ENCODE peak calls at places on chromosomes 1 and 21, in four cellular contexts. N is GM12878, U is transverse colon, R is tibial nerve. D is an unnamed sample.

GRCh38 chr1:18448889-18449288 is 31.8 kb upstream of the KLHDC7A start:
- DNase-seq in N (no peak), R (no peak), U (no peak), D (no peak)

GRCh38 chr1:206704239-206704638 is 19.5 kb downstream of the MAPKAPK2 start:
- DNase-seq in R (no peak), N (no peak), U (no peak), D (no peak)

GRCh38 chr1:244876228-244876910 is 12.0 kb upstream of the HNRNPU start:
- DNase-seq in R (no peak), N (no peak), U (no peak), D (no peak)

GRCh38 chr1:91501527-91501859 is 842 bp downstream of the CDC7 start:
- DNase-seq in N (no peak), U (no peak), R (no peak), D (no peak)

GRCh38 chr1:36511804-36512798 is 29.4 kb upstream of the CSF3R start:
- DNase-seq in N (no peak), R (no peak), U (no peak), D (no peak)

GRCh38 chr1:178713270-178713669 is 11.8 kb upstream of the RALGPS2 start:
- DNase-seq in U (no peak), N (no peak), R (no peak), D (no peak)

GRCh38 chr1:211236633-211237321 is 22.4 kb upstream of the RCOR3 start:
- DNase-seq in U (no peak), R (no peak), N (no peak), D (no peak)

GRCh38 chr21:34812510-34813265 is 143.9 kb downstream of the CLIC6 start:
- DNase-seq in N (no peak), R (no peak), U (no peak), D (no peak)

GRCh38 chr1:109229531-109230127 is 15.9 kb downstream of the SARS1 start:
- DNase-seq in U (no peak), R (no peak), N (no peak), D (no peak)

GRCh38 chr21:38848187-38848609 is 42.5 kb downstream of the ETS2 start:
- DNase-seq in R (no peak), U (no peak), N (no peak), D (peak; percentile 41)

GRCh38 chr1:114369930-114370329 is 141.1 kb downstream of the TRIM33 start:
- DNase-seq in N (no peak), U (no peak), R (no peak), D (no peak)

GRCh38 chr1:53110370-53111072 is 31.9 kb downstream of the SLC1A7 start:
- DNase-seq in U (no peak), R (no peak), N (no peak), D (no peak)

GRCh38 chr1:119061700-119062099 is 73.6 kb upstream of the TBX15 start:
- DNase-seq in N (no peak), R (no peak), U (no peak), D (no peak)

DNA sequence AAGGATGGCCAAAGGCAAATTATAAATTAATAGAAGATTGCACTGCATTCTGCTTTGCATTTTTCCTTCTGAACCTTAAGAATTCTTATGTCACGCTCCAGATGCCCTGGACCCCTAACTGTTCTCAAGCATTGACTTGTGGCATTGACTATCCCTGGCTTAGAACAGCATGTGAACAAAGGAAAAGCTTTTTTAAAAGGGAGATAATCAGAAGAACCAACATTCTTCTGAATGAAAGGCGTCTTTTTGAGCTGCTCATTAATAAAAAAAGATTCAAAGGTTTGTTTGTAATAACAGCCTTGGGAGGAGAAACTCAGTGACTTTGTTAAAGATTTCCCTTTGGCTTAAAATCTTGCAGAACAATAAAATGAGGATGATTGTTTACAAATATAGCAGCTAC is 105.5 kb downstream of the TNNI3K start:
- DNase-seq in U (no peak), R (no peak), N (no peak), D (no peak)
- H3K27ac ChIP-seq in U (no peak overlapping the region), R (no peak overlapping the region), N (no peak overlapping the region), D (no peak overlapping the region)

DNA sequence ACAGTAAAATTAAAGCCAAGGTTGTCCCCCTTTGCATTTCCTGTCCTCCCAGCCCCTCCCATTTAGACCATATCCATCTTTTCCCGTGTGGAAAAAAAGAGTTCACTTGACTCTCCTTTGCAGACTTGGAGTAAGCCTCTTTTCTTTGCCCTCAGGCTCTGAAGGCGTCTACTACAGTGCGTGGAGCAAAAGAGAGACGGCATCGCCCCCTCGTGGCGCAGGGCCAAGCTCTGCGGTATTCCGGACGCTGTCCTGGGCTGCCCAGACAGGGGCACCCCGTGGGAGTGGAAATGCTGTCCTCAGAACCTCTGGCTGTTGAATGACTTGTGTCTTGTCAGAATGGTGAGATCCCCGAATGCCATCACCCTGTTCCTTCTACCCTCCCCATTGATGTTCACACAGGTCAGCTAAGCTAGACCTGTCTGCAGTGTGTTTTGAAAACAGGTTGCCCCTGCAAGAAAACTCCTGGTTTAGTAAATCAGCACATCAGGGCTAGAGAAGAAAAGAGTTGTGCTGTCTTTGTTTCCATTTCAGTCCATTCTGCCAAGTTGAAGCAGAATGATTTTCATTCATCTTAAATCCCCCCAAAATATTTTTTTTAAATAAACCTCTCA is 12.3 kb upstream of the GJA8 start:
- DNase-seq in R (no peak), U (peak; percentile 62), N (no peak), D (peak; percentile 28)
- TF ChIP-seq EP300 in R (no peak), U (no peak), N (no peak), D (no peak)

DNA sequence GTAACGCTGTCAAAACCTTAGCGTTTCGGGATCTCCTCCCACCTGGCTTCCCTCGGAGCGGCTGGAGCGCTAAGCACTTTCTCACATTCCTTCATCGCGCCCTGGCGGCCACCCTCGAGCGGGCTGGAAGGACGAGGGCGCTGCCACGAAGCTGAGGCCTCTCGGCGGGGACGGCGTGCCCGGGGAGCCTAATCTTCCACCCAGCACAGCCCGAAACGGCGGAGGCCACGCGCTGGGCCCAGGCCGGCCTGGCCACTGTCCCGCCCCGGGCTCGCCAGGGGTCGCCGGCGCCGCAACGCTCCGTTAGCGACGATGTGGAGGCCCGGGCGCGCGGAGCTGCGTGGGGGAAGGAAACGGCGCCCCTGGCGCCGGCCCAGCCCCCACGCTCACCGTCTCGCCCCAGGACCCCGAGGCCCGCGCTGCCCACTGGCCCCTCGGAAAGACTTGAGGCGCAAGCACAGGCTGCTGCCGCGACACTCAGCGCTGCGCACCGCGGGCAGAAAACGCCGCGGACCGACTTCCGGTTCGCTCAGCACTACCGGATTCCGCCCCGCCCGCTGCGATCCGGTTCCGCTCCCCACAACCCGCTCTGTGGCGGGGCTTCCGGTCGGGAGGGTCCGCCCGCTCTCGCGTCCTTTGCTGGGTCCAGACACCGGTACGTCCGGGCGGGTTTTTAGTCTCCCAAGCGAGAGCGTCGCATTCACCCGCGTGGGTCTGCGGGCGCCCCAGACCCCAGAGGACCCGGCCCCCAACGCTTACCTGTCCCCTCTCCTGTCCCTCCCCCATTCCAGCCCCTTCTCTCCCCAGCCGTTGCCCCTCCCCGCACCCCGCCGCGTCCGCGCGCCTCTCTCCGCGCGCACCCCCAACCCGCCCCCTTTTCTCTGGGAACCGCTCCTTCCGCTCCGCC is at the start of gene YBEY:
- DNase-seq in R (peak; percentile 66), N (peak; percentile 59), U (peak; percentile 93), D (peak; percentile 93)
- TF ChIP-seq POLR2A in R (peak; percentile 39), N (peak; percentile 91), U (peak; percentile 88), D (peak; percentile 66)

GRCh38 chr1:6486433-6487011 is 4.9 kb downstream of the PLEKHG5 start:
- DNase-seq in N (no peak), U (peak; percentile 92), R (peak; percentile 72), D (peak; percentile 76)

GRCh38 chr1:6488602-6489382 is 2.7 kb downstream of the PLEKHG5 start:
- DNase-seq in N (no peak), R (no peak), U (peak; percentile 81), D (no peak)

GRCh38 chr1:6489799-6490180 is 1.7 kb downstream of the PLEKHG5 start:
- DNase-seq in N (peak; percentile 15), U (peak; percentile 85), R (peak; percentile 42), D (peak; percentile 75)

GRCh38 chr1:6489383-6489765 is 2.1 kb downstream of the PLEKHG5 start:
- DNase-seq in U (no peak), N (no peak), R (no peak), D (no peak)

DNA sequence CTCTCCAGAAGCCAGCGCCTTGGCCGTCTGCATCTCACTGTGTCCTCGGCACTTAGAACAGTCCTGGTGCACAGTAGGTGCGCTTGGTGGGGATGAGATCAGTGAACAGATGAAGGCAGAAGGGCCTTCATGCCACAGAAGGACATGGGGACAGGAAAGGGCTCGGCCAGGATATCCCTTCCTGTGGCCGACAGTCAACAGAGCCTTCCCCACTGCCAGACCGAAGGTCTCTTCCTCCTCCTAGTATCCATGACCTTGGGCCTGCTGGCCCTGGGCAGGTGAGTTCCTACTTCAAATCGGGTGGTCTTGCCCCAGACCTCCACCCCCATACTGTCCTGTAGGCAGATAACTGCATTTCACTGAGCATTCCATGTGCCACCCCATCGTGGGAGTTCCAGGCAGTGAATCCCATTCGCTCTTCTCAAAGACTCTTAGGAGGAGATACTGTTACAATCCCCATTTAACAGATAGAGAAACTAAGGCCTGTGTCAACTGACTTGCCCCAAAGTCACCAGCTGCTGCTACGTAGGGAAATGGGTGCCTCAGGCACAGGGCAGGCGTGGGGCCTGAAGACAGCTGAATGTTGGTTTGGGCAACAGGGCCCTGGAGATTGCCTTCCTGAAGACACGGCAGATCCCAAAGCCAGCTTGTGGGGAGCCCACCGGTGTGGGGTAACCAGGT is 3.5 kb downstream of the PLEKHG5 start:
- DNase-seq in U (no peak), R (no peak), N (no peak), D (no peak)
- H3K27ac ChIP-seq in U (no peak overlapping the region), R (no peak overlapping the region), N (no peak overlapping the region), D (no peak overlapping the region)

GRCh38 chr1:172356620-172357019 is 63.9 kb upstream of the C1orf105 start:
- DNase-seq in N (no peak), U (peak; percentile 24), R (no peak), D (peak; percentile 42)

GRCh38 chr1:172357753-172358152 is 62.7 kb upstream of the C1orf105 start:
- DNase-seq in R (no peak), N (no peak), U (no peak), D (no peak)

GRCh38 chr1:172360511-172360910 is 60.0 kb upstream of the C1orf105 start:
- DNase-seq in N (no peak), U (no peak), R (no peak), D (no peak)

GRCh38 chr1:172360960-172361359 is 59.5 kb upstream of the C1orf105 start:
- DNase-seq in N (no peak), U (no peak), R (no peak), D (no peak)

DNA sequence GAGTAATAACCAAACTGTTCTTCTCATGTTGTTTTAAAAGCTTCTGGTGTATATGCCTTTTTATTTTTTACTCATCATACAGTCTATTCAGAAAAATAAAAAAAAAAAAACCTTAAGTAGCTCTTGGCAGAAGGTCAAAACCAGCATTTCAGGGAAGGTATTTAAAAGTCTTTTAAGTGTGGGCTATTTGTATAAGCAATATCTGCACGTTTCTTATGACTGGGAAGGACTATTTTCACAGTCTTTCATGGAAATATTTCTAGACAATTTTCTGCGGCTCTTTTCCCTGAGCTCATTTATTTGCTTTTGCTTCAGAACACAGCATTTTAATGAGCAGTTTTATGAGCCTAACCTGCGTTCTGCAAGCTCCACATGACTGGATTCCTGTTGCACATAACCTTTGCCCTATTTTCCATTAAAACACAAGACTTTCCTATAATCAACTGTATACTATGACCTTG is 60.9 kb upstream of the C1orf105 start:
- DNase-seq in N (no peak), U (no peak), R (no peak), D (no peak)
- TF ChIP-seq EP300 in N (no peak), U (peak; percentile 58), R (no peak), D (no peak)

GRCh38 chr1:162275622-162276175 is 101.0 kb downstream of the SPATA46 start:
- DNase-seq in R (no peak), N (no peak), U (no peak), D (no peak)
- TF ChIP-seq POLR2A in R (no peak), N (no peak), U (no peak), D (no peak)

D was measured in ovary.